ENCODE peak calls at places on chromosome 15, in five cellular contexts. O is retina; A is activated naive CD8-positive, alpha-beta T cell treated with anti-CD3 and anti-CD28 coated beads, Interleukin-2, amount 50 U/mL, for 16 hours; K is T-helper 9 cell; T is sigmoid colon. W is an unnamed sample.

GRCh38 chr15:75864213-75865059 is 21.2 kb downstream of the UBE2Q2 start:
- DNase-seq in O (no peak), A (no peak), T (no peak), K (no peak), W (no peak)

GRCh38 chr15:55824857-55825613 is 82.1 kb upstream of the PRTG start:
- DNase-seq in O (no peak), T (no peak), K (no peak), A (no peak), W (no peak)

GRCh38 chr15:92082217-92082843 is 228.8 kb downstream of the SLCO3A1 start:
- DNase-seq in K (peak), A (no peak), T (peak), O (peak), W (peak)

GRCh38 chr15:76866716-76867321 is 38.3 kb downstream of the SCAPER start:
- DNase-seq in O (no peak), K (no peak), T (no peak), A (no peak), W (peak)

GRCh38 chr15:47812436-47813109 is 95.3 kb downstream of the SEMA6D start:
- DNase-seq in T (no peak), A (no peak), O (no peak), K (no peak), W (peak)

GRCh38 chr15:52523192-52523591 is 5.5 kb downstream of the MYO5A start:
- DNase-seq in A (no peak), K (no peak), O (no peak), T (no peak), W (peak)

GRCh38 chr15:55196011-55196410 is 730 bp downstream of the RSL24D1 start:
- DNase-seq in O (peak), T (no peak), K (no peak), A (no peak), W (no peak)

GRCh38 chr15:39860200-39860599 is 59.9 kb downstream of the GPR176 start:
- DNase-seq in O (no peak), A (no peak), T (no peak), K (no peak), W (peak)

GRCh38 chr15:32935139-32935538 is 217.3 kb downstream of the GREM1 start:
- DNase-seq in T (no peak), A (no peak), K (no peak), O (no peak), W (no peak)

GRCh38 chr15:85759391-85759790 is 35.3 kb downstream of the KLHL25 start:
- DNase-seq in A (no peak), K (no peak), O (no peak), T (peak), W (no peak)